ENCODE peak calls at places on chromosomes 11 and 22, in six cellular contexts. One of them, this sample, is unnamed.
A peak's percentile ranks its signal among the peaks of the same experiment; 100 is the strongest.

GRCh38 chr11:131717616-131718015 is 347.2 kb downstream of the NTM start:
- DNase-seq in substantia nigra: no peak
- DNase-seq in cardiac fibroblast: no peak
- DNase-seq in ELR: no peak
- DNase-seq in skeletal muscle cell: no peak
- DNase-seq in activated CD4-positive, alpha-beta T cell treated with anti-CD3 and anti-CD28 coated beads for 48 hours: no peak
- DNase-seq in this sample: no peak

GRCh38 chr11:95147364-95147905 is 57.8 kb downstream of the ENDOD1 start:
- DNase-seq in ELR: peak; percentile 87
- DNase-seq in skeletal muscle cell: peak; percentile 90
- DNase-seq in substantia nigra: no peak
- DNase-seq in activated CD4-positive, alpha-beta T cell treated with anti-CD3 and anti-CD28 coated beads for 48 hours: no peak
- DNase-seq in cardiac fibroblast: peak; percentile 93
- DNase-seq in this sample: peak; percentile 76

GRCh38 chr11:12218909-12219308 is 108.5 kb downstream of the MICAL2 start:
- DNase-seq in substantia nigra: no peak
- DNase-seq in cardiac fibroblast: no peak
- DNase-seq in activated CD4-positive, alpha-beta T cell treated with anti-CD3 and anti-CD28 coated beads for 48 hours: no peak
- DNase-seq in skeletal muscle cell: no peak
- DNase-seq in ELR: no peak
- DNase-seq in this sample: peak; percentile 59

GRCh38 chr11:77820565-77821348 is at the start of the genes AAMDC and RSF1:
- DNase-seq in ELR: peak; percentile 98
- DNase-seq in substantia nigra: peak; percentile 100
- DNase-seq in cardiac fibroblast: peak; percentile 100
- DNase-seq in skeletal muscle cell: peak; percentile 97
- DNase-seq in activated CD4-positive, alpha-beta T cell treated with anti-CD3 and anti-CD28 coated beads for 48 hours: peak; percentile 98
- DNase-seq in this sample: peak; percentile 98

GRCh38 chr11:64802370-64803162 is 448 bp downstream of the MAP4K2 start:
- DNase-seq in ELR: no peak
- DNase-seq in skeletal muscle cell: no peak
- DNase-seq in cardiac fibroblast: no peak
- DNase-seq in activated CD4-positive, alpha-beta T cell treated with anti-CD3 and anti-CD28 coated beads for 48 hours: peak; percentile 50
- DNase-seq in substantia nigra: no peak
- DNase-seq in this sample: no peak

GRCh38 chr22:34111210-34111824 is 191.0 kb upstream of the LARGE1 start:
- DNase-seq in ELR: peak; percentile 23
- DNase-seq in substantia nigra: no peak
- DNase-seq in activated CD4-positive, alpha-beta T cell treated with anti-CD3 and anti-CD28 coated beads for 48 hours: peak; percentile 25
- DNase-seq in cardiac fibroblast: peak; percentile 32
- DNase-seq in skeletal muscle cell: no peak
- DNase-seq in this sample: peak; percentile 15

GRCh38 chr11:67267188-67268035 is 1.1 kb downstream of the GRK2 start:
- DNase-seq in substantia nigra: no peak
- DNase-seq in ELR: peak; percentile 24
- DNase-seq in activated CD4-positive, alpha-beta T cell treated with anti-CD3 and anti-CD28 coated beads for 48 hours: no peak
- DNase-seq in cardiac fibroblast: no peak
- DNase-seq in skeletal muscle cell: no peak
- DNase-seq in this sample: no peak

GRCh38 chr11:62601364-62602140 is at the start of gene MTA2:
- DNase-seq in cardiac fibroblast: peak; percentile 99
- DNase-seq in ELR: peak; percentile 98
- DNase-seq in activated CD4-positive, alpha-beta T cell treated with anti-CD3 and anti-CD28 coated beads for 48 hours: peak; percentile 100
- DNase-seq in skeletal muscle cell: peak; percentile 89
- DNase-seq in substantia nigra: peak; percentile 87
- DNase-seq in this sample: peak; percentile 98

GRCh38 chr22:31583861-31584485 is 78.0 kb downstream of the PISD start:
- DNase-seq in activated CD4-positive, alpha-beta T cell treated with anti-CD3 and anti-CD28 coated beads for 48 hours: no peak
- DNase-seq in ELR: peak; percentile 68
- DNase-seq in cardiac fibroblast: no peak
- DNase-seq in skeletal muscle cell: peak; percentile 31
- DNase-seq in substantia nigra: no peak
- DNase-seq in this sample: no peak

GRCh38 chr11:123072762-123073161 is 10.8 kb upstream of the HSPA8 start:
- DNase-seq in skeletal muscle cell: no peak
- DNase-seq in substantia nigra: no peak
- DNase-seq in ELR: no peak
- DNase-seq in cardiac fibroblast: no peak
- DNase-seq in activated CD4-positive, alpha-beta T cell treated with anti-CD3 and anti-CD28 coated beads for 48 hours: no peak
- DNase-seq in this sample: no peak

GRCh38 chr11:33055361-33055760 is 16.0 kb downstream of the TCP11L1 start:
- DNase-seq in activated CD4-positive, alpha-beta T cell treated with anti-CD3 and anti-CD28 coated beads for 48 hours: no peak
- DNase-seq in cardiac fibroblast: no peak
- DNase-seq in ELR: no peak
- DNase-seq in skeletal muscle cell: no peak
- DNase-seq in substantia nigra: no peak
- DNase-seq in this sample: no peak

GRCh38 chr11:4118107-4118506 is 23.5 kb downstream of the RRM1 start:
- DNase-seq in substantia nigra: no peak
- DNase-seq in cardiac fibroblast: peak; percentile 54
- DNase-seq in skeletal muscle cell: no peak
- DNase-seq in ELR: peak; percentile 51
- DNase-seq in activated CD4-positive, alpha-beta T cell treated with anti-CD3 and anti-CD28 coated beads for 48 hours: no peak
- DNase-seq in this sample: no peak

GRCh38 chr22:20430641-20431519 is 6.7 kb downstream of the SCARF2 start:
- DNase-seq in cardiac fibroblast: no peak
- DNase-seq in activated CD4-positive, alpha-beta T cell treated with anti-CD3 and anti-CD28 coated beads for 48 hours: peak; percentile 80
- DNase-seq in ELR: no peak
- DNase-seq in substantia nigra: no peak
- DNase-seq in skeletal muscle cell: no peak
- DNase-seq in this sample: no peak

GRCh38 chr11:35647535-35648092 is 15.0 kb upstream of the TRIM44 start:
- DNase-seq in substantia nigra: no peak
- DNase-seq in activated CD4-positive, alpha-beta T cell treated with anti-CD3 and anti-CD28 coated beads for 48 hours: no peak
- DNase-seq in skeletal muscle cell: no peak
- DNase-seq in ELR: no peak
- DNase-seq in cardiac fibroblast: no peak
- DNase-seq in this sample: no peak

GRCh38 chr11:38014405-38014804 is 1416.4 kb upstream of the RAG2 start:
- DNase-seq in cardiac fibroblast: peak; percentile 92
- DNase-seq in substantia nigra: no peak
- DNase-seq in activated CD4-positive, alpha-beta T cell treated with anti-CD3 and anti-CD28 coated beads for 48 hours: no peak
- DNase-seq in skeletal muscle cell: peak; percentile 48
- DNase-seq in ELR: no peak
- DNase-seq in this sample: no peak

GRCh38 chr22:45341503-45341902 is 31.8 kb downstream of the FAM118A start:
- DNase-seq in skeletal muscle cell: no peak
- DNase-seq in cardiac fibroblast: no peak
- DNase-seq in activated CD4-positive, alpha-beta T cell treated with anti-CD3 and anti-CD28 coated beads for 48 hours: peak; percentile 76
- DNase-seq in ELR: no peak
- DNase-seq in substantia nigra: no peak
- DNase-seq in this sample: no peak

GRCh38 chr11:5129457-5129877 is 8.7 kb downstream of the OR52A5 start:
- DNase-seq in activated CD4-positive, alpha-beta T cell treated with anti-CD3 and anti-CD28 coated beads for 48 hours: no peak
- DNase-seq in substantia nigra: no peak
- DNase-seq in cardiac fibroblast: peak; percentile 3
- DNase-seq in skeletal muscle cell: no peak
- DNase-seq in ELR: peak; percentile 14
- DNase-seq in this sample: no peak

GRCh38 chr11:117993988-117994741 is 8.0 kb downstream of the IL10RA start:
- DNase-seq in cardiac fibroblast: no peak
- DNase-seq in activated CD4-positive, alpha-beta T cell treated with anti-CD3 and anti-CD28 coated beads for 48 hours: no peak
- DNase-seq in skeletal muscle cell: no peak
- DNase-seq in substantia nigra: no peak
- DNase-seq in ELR: no peak
- DNase-seq in this sample: no peak

GRCh38 chr11:45922425-45923082 is at the start of gene LARGE2:
- DNase-seq in ELR: no peak
- DNase-seq in substantia nigra: no peak
- DNase-seq in activated CD4-positive, alpha-beta T cell treated with anti-CD3 and anti-CD28 coated beads for 48 hours: no peak
- DNase-seq in cardiac fibroblast: no peak
- DNase-seq in skeletal muscle cell: no peak
- DNase-seq in this sample: no peak

GRCh38 chr11:58028687-58029411 is 1.9 kb upstream of the OR6Q1 start:
- DNase-seq in activated CD4-positive, alpha-beta T cell treated with anti-CD3 and anti-CD28 coated beads for 48 hours: no peak
- DNase-seq in cardiac fibroblast: peak; percentile 9
- DNase-seq in skeletal muscle cell: no peak
- DNase-seq in ELR: no peak
- DNase-seq in substantia nigra: no peak
- DNase-seq in this sample: peak; percentile 27

GRCh38 chr22:45096256-45096907 is 67.3 kb upstream of the NUP50 start:
- DNase-seq in ELR: peak; percentile 69
- DNase-seq in substantia nigra: peak; percentile 7
- DNase-seq in skeletal muscle cell: no peak
- DNase-seq in activated CD4-positive, alpha-beta T cell treated with anti-CD3 and anti-CD28 coated beads for 48 hours: peak; percentile 70
- DNase-seq in cardiac fibroblast: peak; percentile 65
- DNase-seq in this sample: peak; percentile 57

GRCh38 chr22:47401976-47402770 is 639.7 kb downstream of the TBC1D22A start:
- DNase-seq in substantia nigra: no peak
- DNase-seq in cardiac fibroblast: peak; percentile 14
- DNase-seq in activated CD4-positive, alpha-beta T cell treated with anti-CD3 and anti-CD28 coated beads for 48 hours: no peak
- DNase-seq in skeletal muscle cell: no peak
- DNase-seq in ELR: no peak
- DNase-seq in this sample: no peak

GRCh38 chr22:38751422-38752346 is 4.1 kb downstream of the SUN2 start:
- DNase-seq in activated CD4-positive, alpha-beta T cell treated with anti-CD3 and anti-CD28 coated beads for 48 hours: peak; percentile 80
- DNase-seq in substantia nigra: no peak
- DNase-seq in skeletal muscle cell: peak; percentile 63
- DNase-seq in cardiac fibroblast: no peak
- DNase-seq in ELR: no peak
- DNase-seq in this sample: peak; percentile 40

GRCh38 chr11:106875013-106875412 is 143.3 kb downstream of the GUCY1A2 start:
- DNase-seq in substantia nigra: no peak
- DNase-seq in activated CD4-positive, alpha-beta T cell treated with anti-CD3 and anti-CD28 coated beads for 48 hours: no peak
- DNase-seq in skeletal muscle cell: no peak
- DNase-seq in cardiac fibroblast: peak; percentile 39
- DNase-seq in ELR: no peak
- DNase-seq in this sample: no peak

GRCh38 chr11:12220305-12220704 is 109.9 kb downstream of the MICAL2 start:
- DNase-seq in substantia nigra: peak; percentile 32
- DNase-seq in ELR: no peak
- DNase-seq in skeletal muscle cell: no peak
- DNase-seq in activated CD4-positive, alpha-beta T cell treated with anti-CD3 and anti-CD28 coated beads for 48 hours: no peak
- DNase-seq in cardiac fibroblast: peak; percentile 81
- DNase-seq in this sample: peak; percentile 59

GRCh38 chr11:61947486-61948210 is 2.5 kb upstream of the BEST1 start:
- DNase-seq in substantia nigra: no peak
- DNase-seq in activated CD4-positive, alpha-beta T cell treated with anti-CD3 and anti-CD28 coated beads for 48 hours: peak; percentile 79
- DNase-seq in ELR: peak; percentile 83
- DNase-seq in skeletal muscle cell: peak; percentile 70
- DNase-seq in cardiac fibroblast: peak; percentile 96
- DNase-seq in this sample: peak; percentile 85

GRCh38 chr11:119765628-119766027 is 36.6 kb upstream of the NECTIN1 start:
- DNase-seq in activated CD4-positive, alpha-beta T cell treated with anti-CD3 and anti-CD28 coated beads for 48 hours: no peak
- DNase-seq in cardiac fibroblast: no peak
- DNase-seq in substantia nigra: no peak
- DNase-seq in ELR: no peak
- DNase-seq in skeletal muscle cell: no peak
- DNase-seq in this sample: no peak

This sample was measured in mucosa of gallbladder.